ENCODE peak calls at places on chromosomes 7 and 10, in five cellular contexts. C is sigmoid colon, P is body of pancreas, M is ovary, O is IMR-90. V is an unnamed sample.

GRCh38 chr7:140694592-140694991 is 1.9 kb upstream of the NDUFB2 start:
- DNase-seq in C (no peak), P (no peak), M (no peak), O (no peak), V (no peak)

GRCh38 chr10:3067045-3067858 is at the start of gene PFKP:
- DNase-seq in C (peak; percentile 71), P (peak; percentile 22), M (no peak), O (no peak), V (peak; percentile 79)

GRCh38 chr10:122587099-122587725 is 26.7 kb downstream of the DMBT1 start:
- DNase-seq in C (no peak), P (no peak), M (no peak), O (no peak), V (no peak)

GRCh38 chr7:45181991-45182855 is 24.6 kb downstream of the RAMP3 start:
- DNase-seq in C (peak; percentile 46), P (peak; percentile 4), M (no peak), O (no peak), V (no peak)

GRCh38 chr7:150370612-150371071 is 2.0 kb downstream of the REPIN1 start:
- DNase-seq in C (no peak), P (no peak), M (no peak), O (peak; percentile 80), V (no peak)

GRCh38 chr10:35925511-35925910 is 283.4 kb upstream of the FZD8 start:
- DNase-seq in C (no peak), P (no peak), M (no peak), O (no peak), V (no peak)

GRCh38 chr7:102093599-102094001 is 193.1 kb upstream of the SH2B2 start:
- DNase-seq in C (no peak), P (no peak), M (no peak), O (no peak), V (no peak)

GRCh38 chr7:156956733-156957132 is 7.2 kb downstream of the NOM1 start:
- DNase-seq in C (no peak), P (no peak), M (no peak), O (no peak), V (no peak)

GRCh38 chr10:71270301-71270777 is 48.7 kb upstream of the SLC29A3 start:
- DNase-seq in C (no peak), P (peak; percentile 56), M (no peak), O (peak; percentile 84), V (no peak)

GRCh38 chr10:5658871-5659618 is 7.3 kb downstream of the ASB13 start:
- DNase-seq in C (no peak), P (no peak), M (no peak), O (no peak), V (no peak)

GRCh38 chr7:75868153-75868552 is 10.7 kb upstream of the RHBDD2 start:
- DNase-seq in C (no peak), P (no peak), M (no peak), O (no peak), V (no peak)

GRCh38 chr7:149161241-149161848 is 14.1 kb downstream of the ZNF398 start:
- DNase-seq in C (no peak), P (no peak), M (no peak), O (peak; percentile 59), V (no peak)

GRCh38 chr10:87660484-87661133 is 931 bp downstream of the PAPSS2 start:
- DNase-seq in C (no peak), P (peak; percentile 55), M (peak; percentile 42), O (peak; percentile 79), V (peak; percentile 47)

GRCh38 chr10:44045020-44045419 is 339.9 kb downstream of the CXCL12 start:
- DNase-seq in C (no peak), P (no peak), M (no peak), O (no peak), V (peak; percentile 80)

GRCh38 chr10:44046605-44047004 is 338.3 kb downstream of the CXCL12 start:
- DNase-seq in C (no peak), P (peak; percentile 43), M (no peak), O (peak; percentile 52), V (no peak)

GRCh38 chr10:44043646-44044368 is 341.1 kb downstream of the CXCL12 start:
- DNase-seq in C (no peak), P (no peak), M (no peak), O (no peak), V (no peak)

GRCh38 chr10:44042926-44043602 is 341.8 kb downstream of the CXCL12 start:
- DNase-seq in C (no peak), P (no peak), M (no peak), O (no peak), V (no peak)

GRCh38 chr10:44044549-44044948 is 340.3 kb downstream of the CXCL12 start:
- DNase-seq in C (no peak), P (no peak), M (no peak), O (no peak), V (no peak)
- TF ChIP-seq POLR2A in C (no peak), P (no peak), M (no peak), O (no peak), V (no peak)

GRCh38 chr7:51255050-51255449 is 61.6 kb downstream of the COBL start:
- DNase-seq in C (no peak), P (no peak), M (no peak), O (no peak), V (no peak)

GRCh38 chr7:51255536-51256243 is 60.9 kb downstream of the COBL start:
- DNase-seq in C (no peak), P (no peak), M (no peak), O (no peak), V (no peak)

GRCh38 chr7:51250517-51250916 is 66.1 kb downstream of the COBL start:
- DNase-seq in C (no peak), P (no peak), M (no peak), O (no peak), V (no peak)

GRCh38 chr7:51251292-51251691 is 65.3 kb downstream of the COBL start:
- DNase-seq in C (no peak), P (no peak), M (no peak), O (no peak), V (no peak)

DNA sequence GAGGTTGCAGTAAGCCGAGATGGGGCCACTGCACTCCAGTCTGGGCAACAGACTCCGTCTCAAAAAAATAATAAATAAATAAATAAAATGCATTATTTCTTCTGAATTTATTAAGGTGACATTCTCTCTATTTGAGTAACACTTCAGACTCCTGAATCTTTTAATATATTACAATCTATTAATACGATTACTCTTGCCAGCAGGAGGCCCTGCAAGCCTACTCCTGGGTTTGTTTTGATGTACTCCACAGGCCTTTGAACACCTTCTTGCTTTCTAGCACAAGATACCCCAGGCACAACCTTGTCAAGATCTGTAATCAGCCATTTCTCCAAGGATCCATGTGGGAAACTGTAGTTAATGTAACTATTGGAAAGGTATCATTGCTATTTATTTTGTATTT is 63.5 kb downstream of the COBL start:
- DNase-seq in C (no peak), P (peak; percentile 42), M (no peak), O (no peak), V (no peak)
- TF ChIP-seq CTCF in C (no peak), P (peak; percentile 44), M (no peak), O (no peak), V (no peak)

GRCh38 chr7:100673302-100673941 is at the start of gene GNB2:
- DNase-seq in C (peak; percentile 100), P (peak; percentile 99), M (peak; percentile 100), O (peak; percentile 99), V (peak; percentile 99)
- TF ChIP-seq POLR2A in C (no peak), P (peak; percentile 70), M (peak; percentile 91), O (peak; percentile 25), V (peak; percentile 77)

GRCh38 chr7:100267648-100268047 is 39.9 kb upstream of the SPDYE3 start:
- DNase-seq in C (no peak), P (no peak), M (no peak), O (no peak), V (no peak)

GRCh38 chr7:100275120-100275519 is 32.4 kb upstream of the SPDYE3 start:
- DNase-seq in C (no peak), P (no peak), M (no peak), O (no peak), V (no peak)

GRCh38 chr7:100266576-100267354 is 40.7 kb upstream of the SPDYE3 start:
- DNase-seq in C (no peak), P (no peak), M (no peak), O (no peak), V (no peak)

GRCh38 chr7:100271716-100272537 is 35.6 kb upstream of the SPDYE3 start:
- DNase-seq in C (peak; percentile 99), P (peak; percentile 98), M (peak; percentile 97), O (peak; percentile 93), V (peak; percentile 100)
- TF ChIP-seq CTCF in C (peak; percentile 53), P (peak; percentile 70), M (no peak), O (peak; percentile 35), V (peak; percentile 31)

DNA sequence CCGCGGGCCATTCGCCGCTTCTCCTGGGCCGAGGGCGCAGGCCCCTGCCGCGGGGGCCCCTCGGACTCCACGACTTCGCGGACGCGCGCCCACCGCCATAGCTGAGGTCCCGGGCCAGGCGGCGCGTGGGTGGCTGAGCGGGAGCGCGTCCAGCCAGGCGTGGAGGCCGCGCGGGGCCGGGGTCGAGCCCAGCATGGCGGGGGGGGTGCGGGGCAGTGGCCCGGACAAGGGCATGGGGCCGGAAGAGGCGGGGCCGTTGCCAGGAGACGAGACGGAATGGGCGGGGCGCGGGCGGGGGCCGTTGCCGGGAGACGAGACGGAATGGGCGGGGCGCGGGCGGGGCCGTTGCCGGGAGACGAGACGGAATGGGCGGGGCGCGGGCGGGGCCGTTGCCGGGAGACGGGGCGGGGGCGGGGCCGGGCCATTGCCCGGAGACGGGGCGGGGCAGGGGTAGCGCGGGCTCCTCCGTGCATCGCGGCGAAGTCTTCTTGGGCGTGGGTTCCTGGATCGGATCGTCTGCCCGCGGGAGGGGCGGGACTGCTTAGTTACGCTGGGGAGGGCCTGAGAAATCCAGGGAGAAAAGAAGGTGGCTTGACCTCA is 14.8 kb downstream of the ADAM8 start:
- DNase-seq in C (peak; percentile 93), P (peak; percentile 92), M (peak; percentile 90), O (peak; percentile 38), V (peak; percentile 95)
- TF ChIP-seq POLR2A in C (no peak), P (no peak), M (peak; percentile 45), O (peak; percentile 56), V (no peak)